ENCODE peak calls at places on chromosomes 1 and 21, in ten cellular contexts. X is lower leg skin, E is cardiac fibroblast, G is choroid plexus epithelial cell, K is WTC11, F is endothelial cell, J is adrenal gland, Y is AG04449, C is lower lobe of right lung, R is Calu3. W is an unnamed sample.

GRCh38 chr1:232407120-232407519 is 222.8 kb downstream of the SIPA1L2 start:
- DNase-seq in X (no peak), E (no peak), G (no peak), K (no peak), F (no peak), J (no peak), Y (no peak), C (no peak), R (no peak), W (no peak)

GRCh38 chr1:76040327-76040868 is 34.1 kb upstream of the ST6GALNAC3 start:
- DNase-seq in X (no peak), E (no peak), G (peak; percentile 58), K (peak; percentile 11), F (peak; percentile 6), J (no peak), Y (no peak), C (no peak), R (no peak), W (peak; percentile 14)

GRCh38 chr1:220239945-220240344 is 32.3 kb downstream of the RAB3GAP2 start:
- DNase-seq in X (no peak), E (peak; percentile 11), G (no peak), K (no peak), F (no peak), J (no peak), Y (no peak), C (no peak), R (no peak), W (no peak)

GRCh38 chr1:8873506-8874229 is 4.8 kb downstream of the ENO1 start:
- DNase-seq in X (peak; percentile 93), E (peak; percentile 98), G (peak; percentile 98), K (peak; percentile 66), F (peak; percentile 50), J (peak; percentile 94), Y (peak; percentile 86), C (peak; percentile 86), R (peak; percentile 86), W (no peak)

GRCh38 chr1:107141491-107142369 is 891 bp downstream of the NTNG1 start:
- DNase-seq in X (no peak), E (peak; percentile 70), G (peak; percentile 68), K (peak; percentile 30), F (peak; percentile 28), J (no peak), Y (no peak), C (peak; percentile 46), R (peak; percentile 10), W (peak; percentile 8)

GRCh38 chr21:42754270-42754933 is 101.0 kb downstream of the PDE9A start:
- DNase-seq in X (no peak), E (no peak), G (no peak), K (no peak), F (no peak), J (no peak), Y (no peak), C (no peak), R (no peak), W (no peak)

GRCh38 chr1:117098287-117098890 is 23.2 kb downstream of the TRIM45 start:
- DNase-seq in X (no peak), E (peak; percentile 20), G (peak; percentile 56), K (no peak), F (no peak), J (no peak), Y (no peak), C (no peak), R (no peak), W (no peak)

GRCh38 chr1:21131200-21131599 is 45.5 kb downstream of the EIF4G3 start:
- DNase-seq in X (no peak), E (no peak), G (no peak), K (no peak), F (no peak), J (no peak), Y (no peak), C (no peak), R (no peak), W (no peak)

GRCh38 chr1:155320661-155321576 is at the start of gene RUSC1:
- DNase-seq in X (peak; percentile 96), E (peak; percentile 66), G (peak; percentile 58), K (peak; percentile 90), F (peak; percentile 63), J (peak; percentile 86), Y (no peak), C (peak; percentile 84), R (no peak), W (peak; percentile 47)

GRCh38 chr1:171366816-171367215 is 52.8 kb downstream of the FMO4 start:
- DNase-seq in X (no peak), E (no peak), G (no peak), K (no peak), F (no peak), J (no peak), Y (no peak), C (no peak), R (no peak), W (no peak)

GRCh38 chr1:178946855-178947687 is 76.2 kb upstream of the ANGPTL1 start:
- DNase-seq in X (no peak), E (no peak), G (no peak), K (no peak), F (no peak), J (no peak), Y (no peak), C (no peak), R (peak; percentile 14), W (no peak)

DNA sequence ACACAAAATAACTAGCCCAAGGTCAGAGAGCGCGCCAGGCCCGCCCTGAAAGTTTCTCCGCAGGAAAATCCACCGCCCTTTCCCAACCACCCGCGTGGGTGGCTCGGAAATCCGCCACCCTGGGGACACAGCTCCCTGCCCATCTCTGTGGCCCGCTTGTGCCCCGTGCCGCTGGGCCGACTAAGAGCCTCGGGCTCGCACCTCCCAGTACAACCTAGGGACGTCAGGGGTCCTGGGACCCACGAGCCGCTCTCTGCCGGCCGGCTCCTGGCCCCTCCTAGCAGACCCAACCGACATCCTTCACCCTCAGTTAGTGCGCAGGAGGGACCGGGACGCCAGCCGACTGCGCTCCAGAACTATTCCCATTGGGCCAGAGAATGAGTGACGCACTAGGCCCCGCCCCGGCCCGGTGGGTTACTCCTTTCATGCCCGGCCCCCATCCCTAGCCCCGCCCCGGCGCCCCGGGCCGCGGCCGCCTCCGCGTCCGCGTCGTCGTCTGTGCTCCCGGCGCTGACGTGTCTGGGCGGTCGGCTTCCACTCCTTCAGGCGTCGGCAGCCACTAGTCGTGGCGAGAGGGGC is 396 bp upstream of the UAP1 start:
- DNase-seq in X (peak; percentile 100), E (peak; percentile 98), G (peak; percentile 98), K (peak; percentile 98), F (peak; percentile 98), J (peak; percentile 99), Y (peak; percentile 65), C (peak; percentile 99), R (peak; percentile 99), W (peak; percentile 96)
- TF ChIP-seq CTCF in X (no peak), E (no peak), G (no peak), K (no peak), F (no peak), J (no peak), Y (no peak), C (no peak), R (no peak), W (no peak)

DNA sequence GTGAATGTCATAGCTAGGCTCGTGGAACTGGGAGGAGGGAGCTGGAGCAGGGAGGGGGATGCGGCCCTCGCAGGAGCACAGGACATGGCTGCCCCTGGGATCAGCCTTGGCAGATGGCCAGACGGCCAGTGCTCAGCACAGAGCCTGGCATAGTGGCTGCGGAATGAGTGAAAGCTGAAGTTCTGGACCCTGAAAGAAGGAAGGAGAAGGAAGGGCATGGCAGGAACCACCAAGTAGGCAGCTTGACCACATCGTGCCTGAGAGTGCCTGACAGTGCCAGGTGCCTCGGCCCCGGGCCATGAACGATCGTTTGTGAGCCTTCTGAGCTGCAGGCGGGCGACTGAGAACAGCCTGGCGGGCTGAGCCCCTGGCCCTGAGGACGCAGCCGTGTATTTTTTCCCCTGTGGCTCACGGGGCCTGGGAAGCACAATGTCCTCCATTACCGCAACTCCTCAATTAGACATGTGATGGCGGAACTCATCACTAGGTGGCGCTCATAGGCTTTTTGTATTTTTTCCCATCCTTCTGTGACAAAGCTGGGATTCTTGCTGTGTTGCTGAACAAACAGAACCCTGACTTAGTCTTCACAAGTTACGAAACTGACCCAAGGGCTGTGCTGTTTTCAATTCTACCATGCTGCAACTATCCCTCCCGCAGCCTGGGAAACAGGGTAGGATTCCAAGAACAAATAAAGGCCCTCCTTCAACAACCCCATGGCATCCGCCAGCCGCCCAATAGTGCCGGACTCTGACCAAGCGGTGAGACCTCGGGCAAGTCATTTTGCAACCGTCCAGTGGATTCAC is 29.9 kb upstream of the TMEM61 start:
- DNase-seq in X (peak; percentile 96), E (peak; percentile 94), G (peak; percentile 93), K (peak; percentile 84), F (peak; percentile 82), J (peak; percentile 93), Y (peak; percentile 63), C (peak; percentile 55), R (peak; percentile 76), W (peak; percentile 88)
- TF ChIP-seq CTCF in X (no peak), E (peak; percentile 72), G (peak; percentile 80), K (peak; percentile 69), F (peak; percentile 91), J (peak; percentile 79), Y (peak; percentile 72), C (peak; percentile 73), R (peak; percentile 68), W (peak; percentile 83)

GRCh38 chr21:43829575-43830119 is 35.4 kb upstream of the AGPAT3 start:
- DNase-seq in X (no peak), E (no peak), G (no peak), K (no peak), F (no peak), J (no peak), Y (no peak), C (no peak), R (no peak), W (no peak)
- TF ChIP-seq CTCF in X (no peak), E (peak; percentile 3), G (peak; percentile 22), K (no peak), F (no peak), J (no peak), Y (no peak), C (peak; percentile 10), R (no peak), W (no peak)

DNA sequence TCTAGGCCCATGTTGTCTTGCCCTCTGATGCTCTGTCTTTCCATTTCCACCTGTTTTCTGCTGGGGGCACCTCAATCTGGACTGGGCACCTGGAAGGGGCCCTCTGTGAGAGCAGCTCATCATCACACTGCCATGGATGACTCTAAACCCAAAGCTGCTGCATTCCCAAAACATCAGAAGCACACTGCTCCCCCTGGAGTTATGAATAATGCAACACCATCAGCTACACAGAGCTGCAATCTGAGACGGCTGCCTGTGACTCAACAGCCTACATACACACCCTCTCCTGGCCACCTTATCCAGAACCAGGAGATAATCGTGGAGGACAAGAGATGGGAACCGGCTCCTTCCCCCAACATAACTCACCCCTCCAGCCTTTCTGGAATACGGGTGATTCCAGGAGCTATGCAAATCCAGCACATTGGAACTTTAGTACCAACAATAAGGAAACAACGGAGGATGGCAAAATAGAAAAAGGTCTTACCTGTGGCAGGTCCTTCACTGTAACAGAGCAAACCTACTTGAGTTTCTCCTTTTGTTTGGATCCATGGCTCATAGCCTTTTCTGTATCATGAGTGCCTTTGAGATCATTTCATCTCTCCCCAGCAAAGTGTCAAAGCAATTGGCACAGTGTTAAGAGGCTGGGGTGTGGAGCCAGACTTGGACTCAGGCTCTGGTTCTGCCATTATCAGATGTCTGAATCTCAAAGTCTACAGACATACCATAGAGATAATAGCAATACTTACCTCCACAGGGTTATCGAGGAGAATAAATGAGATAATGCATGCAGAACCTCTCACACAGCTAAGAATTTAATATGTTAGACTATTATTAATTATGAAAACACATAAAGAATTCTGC is 29.3 kb downstream of the AK2 start:
- DNase-seq in X (no peak), E (peak; percentile 95), G (peak; percentile 96), K (no peak), F (peak; percentile 18), J (peak; percentile 78), Y (peak; percentile 65), C (no peak), R (peak; percentile 67), W (no peak)
- TF ChIP-seq CTCF in X (no peak), E (peak; percentile 77), G (peak; percentile 82), K (no peak), F (no peak), J (peak; percentile 42), Y (peak; percentile 75), C (peak; percentile 42), R (peak; percentile 71), W (peak; percentile 61)

W was measured in neural crest cell.